ENCODE peak calls at places on chromosomes 12 and 14, in seven cellular contexts. H is NAMALWA; V is AG09309; I is stimulated activated CD8-positive, alpha-beta memory T cell treated with anti-CD3 and anti-CD28 coated beads, Interleukin-7, amount 100 ng/mL, for 1 hour; Y is HuH-7; A is effector CD4-positive, alpha-beta T cell; D is uterus. F is an unnamed sample.

GRCh38 chr12:52390739-52391617 is 5.5 kb upstream of the KRT84 start:
- DNase-seq in H (peak; percentile 44), V (no peak), I (no peak), Y (peak; percentile 53), A (no peak), D (no peak), F (no peak)

GRCh38 chr12:26630546-26631027 is 202.4 kb downstream of the ITPR2 start:
- DNase-seq in H (no peak), V (peak; percentile 55), I (no peak), Y (no peak), A (no peak), D (peak; percentile 30), F (peak; percentile 21)

GRCh38 chr14:23636317-23637211 is at the start of gene DHRS2:
- DNase-seq in H (peak; percentile 37), V (no peak), I (no peak), Y (no peak), A (no peak), D (no peak), F (no peak)

GRCh38 chr14:94282991-94283723 is 9.9 kb downstream of the SERPINA10 start:
- DNase-seq in H (no peak), V (no peak), I (no peak), Y (no peak), A (no peak), D (no peak), F (no peak)

GRCh38 chr12:3000548-3001275 is 41.5 kb downstream of the TEAD4 start:
- DNase-seq in H (peak; percentile 42), V (no peak), I (no peak), Y (no peak), A (no peak), D (no peak), F (no peak)

GRCh38 chr14:77052281-77053044 is 24.0 kb upstream of the IRF2BPL start:
- DNase-seq in H (no peak), V (no peak), I (no peak), Y (no peak), A (no peak), D (no peak), F (no peak)

GRCh38 chr14:64200170-64200569 is 94.0 kb downstream of the ESR2 start:
- DNase-seq in H (no peak), V (no peak), I (no peak), Y (no peak), A (no peak), D (no peak), F (peak; percentile 51)

GRCh38 chr14:99728981-99729451 is 44.9 kb downstream of the CYP46A1 start:
- DNase-seq in H (no peak), V (no peak), I (no peak), Y (no peak), A (no peak), D (peak; percentile 12), F (no peak)

GRCh38 chr14:105931808-105932483 is 405.6 kb downstream of the TMEM121 start:
- DNase-seq in H (no peak), V (no peak), I (no peak), Y (no peak), A (no peak), D (no peak), F (no peak)

GRCh38 chr12:22684526-22685118 is 59.7 kb downstream of the ETNK1 start:
- DNase-seq in H (peak; percentile 74), V (no peak), I (no peak), Y (no peak), A (no peak), D (no peak), F (no peak)

GRCh38 chr12:29762637-29763300 is 21.0 kb downstream of the TMTC1 start:
- DNase-seq in H (no peak), V (no peak), I (no peak), Y (no peak), A (no peak), D (no peak), F (peak; percentile 52)